ENCODE peak calls at places on chromosome 14, in ten cellular contexts. T is cardiac muscle cell, D is colonic mucosa, Y is epithelial cell of proximal tubule, F is small intestine, H is psoas muscle, K is Panc1, W is tibial artery, N is fibroblast of pulmonary artery, I is stomach. R is an unnamed sample.

GRCh38 chr14:98773814-98774213 is 498.2 kb downstream of the BCL11B start:
- DNase-seq in T (no peak), D (no peak), Y (no peak), F (no peak), H (no peak), K (no peak), W (no peak), N (no peak), I (no peak), R (no peak)

GRCh38 chr14:90409209-90409730 is 12.4 kb downstream of the CALM1 start:
- DNase-seq in T (no peak), D (no peak), Y (peak), F (peak), H (peak), K (no peak), W (peak), N (peak), I (no peak), R (no peak)

GRCh38 chr14:89489796-89490506 is 72.9 kb upstream of the FOXN3 start:
- DNase-seq in T (no peak), D (no peak), Y (no peak), F (no peak), H (no peak), K (no peak), W (peak), N (no peak), I (no peak), R (no peak)

GRCh38 chr14:90342327-90342726 is 10.6 kb upstream of the NRDE2 start:
- DNase-seq in T (no peak), D (no peak), Y (no peak), F (no peak), H (no peak), K (no peak), W (no peak), N (no peak), I (no peak), R (no peak)

GRCh38 chr14:81301371-81301770 is 80.6 kb upstream of the GTF2A1 start:
- DNase-seq in T (no peak), D (no peak), Y (no peak), F (no peak), H (no peak), K (no peak), W (no peak), N (no peak), I (no peak), R (no peak)

GRCh38 chr14:35335388-35336092 is 43.4 kb downstream of the PSMA6 start:
- DNase-seq in T (peak), D (peak), Y (no peak), F (peak), H (peak), K (no peak), W (no peak), N (peak), I (peak), R (peak)

GRCh38 chr14:40010961-40011360 is 578.7 kb upstream of the FBXO33 start:
- DNase-seq in T (no peak), D (no peak), Y (no peak), F (no peak), H (no peak), K (no peak), W (no peak), N (no peak), I (no peak), R (no peak)

GRCh38 chr14:67541448-67542387 is 8.6 kb downstream of the PLEKHH1 start:
- DNase-seq in T (peak), D (peak), Y (no peak), F (peak), H (no peak), K (no peak), W (no peak), N (no peak), I (peak), R (no peak)

GRCh38 chr14:29749327-29749726 is 178.3 kb downstream of the PRKD1 start:
- DNase-seq in T (no peak), D (no peak), Y (no peak), F (peak), H (no peak), K (no peak), W (no peak), N (peak), I (no peak), R (peak)

GRCh38 chr14:60197629-60198318 is 32.6 kb upstream of the DHRS7 start:
- DNase-seq in T (no peak), D (no peak), Y (no peak), F (peak), H (no peak), K (no peak), W (no peak), N (no peak), I (no peak), R (no peak)

GRCh38 chr14:68906439-68906838 is 72.7 kb downstream of the ACTN1 start:
- DNase-seq in T (no peak), D (no peak), Y (no peak), F (no peak), H (peak), K (no peak), W (no peak), N (no peak), I (no peak), R (no peak)

GRCh38 chr14:68079941-68080697 is 260.5 kb downstream of the RAD51B start:
- DNase-seq in T (no peak), D (no peak), Y (no peak), F (no peak), H (no peak), K (no peak), W (no peak), N (no peak), I (no peak), R (no peak)

GRCh38 chr14:21308479-21309237 is 28.8 kb downstream of the RPGRIP1 start:
- DNase-seq in T (peak), D (peak), Y (peak), F (peak), H (peak), K (no peak), W (no peak), N (peak), I (peak), R (peak)

GRCh38 chr14:68791078-68791983 is 1.5 kb downstream of the ZFP36L1 start:
- DNase-seq in T (no peak), D (peak), Y (no peak), F (peak), H (no peak), K (no peak), W (no peak), N (peak), I (peak), R (no peak)

GRCh38 chr14:62691613-62692489 is 353.4 kb downstream of the KCNH5 start:
- DNase-seq in T (peak), D (no peak), Y (peak), F (peak), H (no peak), K (peak), W (no peak), N (peak), I (peak), R (peak)

GRCh38 chr14:56552615-56553014 is 27.0 kb upstream of the TMEM260 start:
- DNase-seq in T (no peak), D (no peak), Y (no peak), F (no peak), H (no peak), K (no peak), W (no peak), N (no peak), I (no peak), R (no peak)

GRCh38 chr14:71725802-71726638 is 206.2 kb upstream of the RGS6 start:
- DNase-seq in T (no peak), D (no peak), Y (no peak), F (no peak), H (no peak), K (no peak), W (no peak), N (peak), I (no peak), R (no peak)

GRCh38 chr14:29150659-29151058 is 384.1 kb downstream of the FOXG1 start:
- DNase-seq in T (no peak), D (no peak), Y (no peak), F (no peak), H (no peak), K (no peak), W (no peak), N (no peak), I (no peak), R (no peak)

GRCh38 chr14:68665116-68665515 is 127.8 kb downstream of the ZFP36L1 start:
- DNase-seq in T (no peak), D (no peak), Y (no peak), F (no peak), H (no peak), K (no peak), W (peak), N (peak), I (no peak), R (no peak)

GRCh38 chr14:68782091-68782981 is 10.5 kb downstream of the ZFP36L1 start:
- DNase-seq in T (no peak), D (no peak), Y (no peak), F (peak), H (peak), K (no peak), W (no peak), N (no peak), I (peak), R (no peak)

GRCh38 chr14:24427537-24428508 is 1.6 kb downstream of the CBLN3 start:
- DNase-seq in T (no peak), D (no peak), Y (no peak), F (peak), H (no peak), K (no peak), W (no peak), N (no peak), I (no peak), R (no peak)

GRCh38 chr14:90644882-90645281 is 171.3 kb downstream of the TTC7B start:
- DNase-seq in T (no peak), D (no peak), Y (peak), F (no peak), H (peak), K (no peak), W (no peak), N (peak), I (no peak), R (no peak)

GRCh38 chr14:70045715-70046535 is 142.8 kb downstream of the SLC8A3 start:
- DNase-seq in T (peak), D (peak), Y (no peak), F (peak), H (peak), K (no peak), W (no peak), N (peak), I (peak), R (peak)

GRCh38 chr14:95477411-95478089 is 38.9 kb downstream of the SYNE3 start:
- DNase-seq in T (no peak), D (no peak), Y (no peak), F (no peak), H (peak), K (no peak), W (no peak), N (no peak), I (no peak), R (peak)

GRCh38 chr14:59918824-59919581 is 941 bp upstream of the LRRC9 start:
- DNase-seq in T (peak), D (no peak), Y (no peak), F (no peak), H (peak), K (no peak), W (peak), N (peak), I (no peak), R (no peak)

GRCh38 chr14:23513466-23514008 is 38.0 kb downstream of the ZFHX2 start:
- DNase-seq in T (no peak), D (no peak), Y (no peak), F (no peak), H (no peak), K (no peak), W (no peak), N (no peak), I (no peak), R (no peak)

GRCh38 chr14:99679996-99680395 is 4.1 kb upstream of the CYP46A1 start:
- DNase-seq in T (no peak), D (no peak), Y (no peak), F (no peak), H (no peak), K (no peak), W (peak), N (no peak), I (no peak), R (no peak)

GRCh38 chr14:73216035-73216434 is 21.3 kb upstream of the PAPLN start:
- DNase-seq in T (no peak), D (no peak), Y (no peak), F (no peak), H (no peak), K (no peak), W (no peak), N (no peak), I (no peak), R (no peak)

GRCh38 chr14:59278111-59278510 is 89.6 kb downstream of the DAAM1 start:
- DNase-seq in T (no peak), D (no peak), Y (peak), F (no peak), H (no peak), K (peak), W (no peak), N (peak), I (no peak), R (no peak)

GRCh38 chr14:54718046-54718445 is 151.1 kb downstream of the SAMD4A start:
- DNase-seq in T (no peak), D (no peak), Y (no peak), F (no peak), H (no peak), K (no peak), W (no peak), N (no peak), I (no peak), R (no peak)

GRCh38 chr14:80973918-80974317 is 18.5 kb downstream of the TSHR start:
- DNase-seq in T (no peak), D (no peak), Y (peak), F (no peak), H (no peak), K (no peak), W (no peak), N (no peak), I (no peak), R (no peak)

GRCh38 chr14:32059702-32060101 is 17.4 kb upstream of the ARHGAP5 start:
- DNase-seq in T (no peak), D (no peak), Y (no peak), F (no peak), H (no peak), K (no peak), W (no peak), N (no peak), I (no peak), R (peak)

GRCh38 chr14:77306406-77307098 is 14.1 kb downstream of the POMT2 start:
- DNase-seq in T (no peak), D (no peak), Y (no peak), F (no peak), H (no peak), K (no peak), W (no peak), N (no peak), I (no peak), R (no peak)

GRCh38 chr14:52266179-52266578 is 1.3 kb upstream of the PTGDR start:
- DNase-seq in T (no peak), D (no peak), Y (no peak), F (no peak), H (peak), K (no peak), W (peak), N (peak), I (no peak), R (no peak)

GRCh38 chr14:89479802-89480201 is 62.8 kb upstream of the FOXN3 start:
- DNase-seq in T (no peak), D (no peak), Y (no peak), F (no peak), H (no peak), K (no peak), W (no peak), N (peak), I (no peak), R (no peak)

GRCh38 chr14:61346221-61346620 is 24.8 kb downstream of the PRKCH start:
- DNase-seq in T (no peak), D (no peak), Y (no peak), F (no peak), H (no peak), K (no peak), W (no peak), N (no peak), I (no peak), R (no peak)
- H3K4me3 ChIP-seq in T (no peak), D (no peak), Y (no peak), F (no peak), H (no peak), K (no peak), W (no peak), N (no peak), I (no peak), R (no peak)

GRCh38 chr14:103056322-103057027 is 874 bp downstream of the CDC42BPB start:
- DNase-seq in T (peak), D (peak), Y (no peak), F (peak), H (peak), K (no peak), W (peak), N (peak), I (peak), R (no peak)

GRCh38 chr14:103057028-103057371 is 349 bp downstream of the CDC42BPB start:
- DNase-seq in T (no peak), D (no peak), Y (no peak), F (no peak), H (peak), K (no peak), W (peak), N (peak), I (no peak), R (no peak)

GRCh38 chr14:103058209-103059055 is 1.1 kb upstream of the CDC42BPB start:
- DNase-seq in T (peak), D (no peak), Y (no peak), F (no peak), H (peak), K (no peak), W (peak), N (no peak), I (no peak), R (no peak)

GRCh38 chr14:103055693-103056092 is 1.7 kb downstream of the CDC42BPB start:
- DNase-seq in T (no peak), D (no peak), Y (no peak), F (peak), H (no peak), K (no peak), W (no peak), N (peak), I (no peak), R (no peak)

GRCh38 chr14:103057372-103058208 is at the start of gene CDC42BPB:
- DNase-seq in T (peak), D (peak), Y (no peak), F (peak), H (peak), K (no peak), W (peak), N (peak), I (peak), R (peak)
- H3K4me3 ChIP-seq in T (peak), D (peak), Y (peak), F (peak), H (peak), K (peak), W (peak), N (peak), I (peak), R (peak)

GRCh38 chr14:22489957-22490950 is 98.8 kb downstream of the DAD1 start:
- DNase-seq in T (no peak), D (no peak), Y (no peak), F (no peak), H (no peak), K (no peak), W (no peak), N (no peak), I (no peak), R (no peak)
- H3K4me3 ChIP-seq in T (no peak), D (no peak), Y (no peak), F (no peak), H (no peak), K (no peak), W (no peak), N (no peak), I (no peak), R (no peak)

DNA sequence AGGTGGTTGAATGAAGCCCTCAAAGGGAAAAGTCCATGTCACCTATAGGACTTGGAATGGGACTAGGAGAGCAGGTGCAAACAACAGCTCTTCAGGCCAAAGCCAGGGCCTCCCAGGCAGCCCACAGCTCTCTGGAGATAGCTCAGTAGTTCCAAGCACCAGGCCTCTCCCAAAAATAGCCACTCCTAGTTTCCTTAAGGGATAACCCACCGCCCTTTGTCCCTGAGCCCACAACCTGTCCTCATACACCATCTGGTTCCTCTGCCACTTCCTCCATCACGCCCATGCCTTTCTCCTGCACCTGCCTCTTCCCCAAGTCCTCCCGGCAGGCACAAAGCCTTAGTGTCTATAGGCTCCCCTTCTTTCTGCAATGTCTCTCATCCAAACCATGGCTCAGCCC is 2.1 kb downstream of the RAB15 start:
- DNase-seq in T (no peak), D (peak), Y (no peak), F (peak), H (no peak), K (no peak), W (no peak), N (no peak), I (no peak), R (no peak)
- H3K4me3 ChIP-seq in T (no peak), D (no peak), Y (no peak), F (no peak), H (no peak), K (no peak), W (no peak), N (no peak), I (no peak), R (no peak)

GRCh38 chr14:74954232-74954946 is 1.0 kb downstream of the PGF start:
- DNase-seq in T (peak), D (no peak), Y (no peak), F (no peak), H (peak), K (no peak), W (peak), N (no peak), I (no peak), R (no peak)
- H3K4me3 ChIP-seq in T (peak), D (peak), Y (no peak), F (no peak), H (peak), K (peak), W (peak), N (peak), I (peak), R (no peak)

GRCh38 chr14:51253880-51254279 is 13.8 kb downstream of the TMX1 start:
- DNase-seq in T (no peak), D (no peak), Y (no peak), F (no peak), H (no peak), K (no peak), W (no peak), N (no peak), I (no peak), R (no peak)
- H3K4me3 ChIP-seq in T (no peak), D (no peak), Y (no peak), F (no peak), H (no peak), K (no peak), W (no peak), N (no peak), I (no peak), R (no peak)

GRCh38 chr14:26276757-26277156 is 321.1 kb downstream of the NOVA1 start:
- DNase-seq in T (peak), D (no peak), Y (no peak), F (no peak), H (no peak), K (no peak), W (no peak), N (no peak), I (no peak), R (no peak)
- H3K4me3 ChIP-seq in T (no peak), D (no peak), Y (no peak), F (no peak), H (no peak), K (no peak), W (no peak), N (no peak), I (no peak), R (no peak)

GRCh38 chr14:103122578-103123127 is 608 bp upstream of the TNFAIP2 start:
- DNase-seq in T (no peak), D (no peak), Y (no peak), F (no peak), H (peak), K (no peak), W (no peak), N (no peak), I (no peak), R (no peak)

GRCh38 chr14:103124501-103125001 is 1.3 kb downstream of the TNFAIP2 start:
- DNase-seq in T (no peak), D (no peak), Y (no peak), F (no peak), H (peak), K (no peak), W (no peak), N (no peak), I (no peak), R (no peak)

GRCh38 chr14:103125098-103126070 is 2.1 kb downstream of the TNFAIP2 start:
- DNase-seq in T (no peak), D (no peak), Y (no peak), F (no peak), H (peak), K (no peak), W (no peak), N (no peak), I (no peak), R (no peak)

GRCh38 chr14:103123128-103123633 is at the start of gene TNFAIP2:
- DNase-seq in T (no peak), D (no peak), Y (no peak), F (no peak), H (peak), K (no peak), W (peak), N (no peak), I (no peak), R (no peak)

DNA sequence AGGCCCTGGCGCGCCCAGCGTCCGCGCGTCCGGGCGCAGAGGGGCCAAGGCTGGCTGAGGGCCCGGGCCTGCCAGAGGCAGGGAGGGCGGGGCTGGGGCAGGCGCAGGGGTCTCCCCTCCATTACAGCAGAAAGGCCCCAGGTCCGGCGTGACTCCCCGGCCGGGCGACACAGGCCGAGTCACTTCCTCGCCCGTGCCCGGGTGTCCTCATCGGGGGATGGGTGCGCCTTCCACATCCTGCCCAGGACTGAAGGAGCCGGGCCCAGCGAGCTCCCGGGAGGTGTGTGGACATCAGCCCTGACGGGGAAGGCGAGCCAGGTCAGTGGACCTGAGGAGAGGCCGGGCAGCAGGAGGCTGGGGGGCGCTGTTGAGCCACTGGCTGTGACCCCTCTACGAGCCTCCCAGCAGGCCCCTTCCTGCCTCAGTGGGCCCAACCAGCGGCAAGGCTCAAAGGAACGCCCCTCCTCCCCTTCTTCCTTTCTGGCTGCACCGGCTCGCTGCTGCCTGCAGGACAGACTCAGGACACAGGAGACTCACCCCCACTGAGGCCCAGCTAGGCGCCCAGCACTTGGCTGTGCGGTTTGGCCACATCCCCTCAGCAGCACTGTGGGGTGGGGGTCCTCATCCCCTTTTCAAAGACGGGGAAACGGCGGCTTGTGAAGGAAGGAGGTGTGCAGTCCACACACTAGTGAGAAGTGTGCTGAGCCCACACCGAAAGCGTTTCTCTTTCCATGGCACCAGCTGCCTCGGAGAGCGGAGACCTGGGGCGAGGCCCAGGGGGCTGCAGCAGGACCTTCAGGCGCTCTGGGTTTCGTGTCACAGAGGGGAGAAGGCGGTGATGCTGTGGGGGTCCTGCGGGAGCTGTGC is 606 bp downstream of the TNFAIP2 start:
- DNase-seq in T (no peak), D (peak), Y (no peak), F (no peak), H (peak), K (no peak), W (peak), N (peak), I (peak), R (no peak)
- H3K4me3 ChIP-seq in T (no peak), D (peak), Y (peak), F (peak), H (peak), K (peak), W (peak), N (peak), I (peak), R (no peak)

R was measured in LNCaP clone FGC.